ENCODE peak calls at places on chromosomes 12 and 14, in seven cellular contexts. O is progenitor cell of endocrine pancreas; J is stimulated activated CD8-positive, alpha-beta memory T cell treated with anti-CD3 and anti-CD28 coated beads, Interleukin-15, amount 100 ng/mL, for 24 hours; I is pulmonary artery endothelial cell; L is NCI-H1436; V is fibroblast of pulmonary artery; B is RWPE2. F is an unnamed sample.

GRCh38 chr12:102043928-102044327 is 17.9 kb downstream of the WASHC3 start:
- DNase-seq in O (no peak), J (no peak), I (no peak), L (no peak), V (no peak), B (no peak), F (no peak)

GRCh38 chr14:81449576-81449975 is 49.5 kb upstream of the STON2 start:
- DNase-seq in O (no peak), J (no peak), I (no peak), L (no peak), V (no peak), B (no peak), F (no peak)

GRCh38 chr12:4164591-4165558 is 108.7 kb upstream of the CCND2 start:
- DNase-seq in O (peak; percentile 63), J (no peak), I (peak; percentile 15), L (no peak), V (peak; percentile 59), B (peak; percentile 79), F (peak; percentile 59)

GRCh38 chr12:91810077-91810476 is 335.6 kb downstream of the BTG1 start:
- DNase-seq in O (no peak), J (no peak), I (no peak), L (no peak), V (no peak), B (no peak), F (no peak)

GRCh38 chr12:120798696-120799095 is 73.1 kb downstream of the ACADS start:
- DNase-seq in O (no peak), J (no peak), I (no peak), L (peak; percentile 76), V (no peak), B (no peak), F (no peak)

GRCh38 chr14:100223332-100224171 is 15.4 kb upstream of the YY1 start:
- DNase-seq in O (no peak), J (no peak), I (no peak), L (no peak), V (no peak), B (no peak), F (no peak)

GRCh38 chr14:64541971-64542838 is 1.7 kb downstream of the HSPA2 start:
- DNase-seq in O (no peak), J (no peak), I (no peak), L (no peak), V (no peak), B (no peak), F (no peak)

GRCh38 chr12:103821773-103822172 is 19.3 kb downstream of the NT5DC3 start:
- DNase-seq in O (no peak), J (no peak), I (no peak), L (no peak), V (no peak), B (no peak), F (no peak)

GRCh38 chr12:67048371-67048770 is 220.8 kb upstream of the CAND1 start:
- DNase-seq in O (no peak), J (no peak), I (no peak), L (no peak), V (no peak), B (no peak), F (no peak)

GRCh38 chr14:23483216-23483854 is 13.8 kb downstream of the NGDN start:
- DNase-seq in O (peak; percentile 12), J (no peak), I (no peak), L (peak; percentile 57), V (peak; percentile 14), B (no peak), F (no peak)

GRCh38 chr14:104877806-104878550 is 12.9 kb downstream of the CEP170B start:
- DNase-seq in O (no peak), J (no peak), I (no peak), L (no peak), V (no peak), B (no peak), F (no peak)

GRCh38 chr12:39912211-39912980 is 193.5 kb downstream of the SLC2A13 start:
- DNase-seq in O (no peak), J (no peak), I (no peak), L (no peak), V (no peak), B (no peak), F (no peak)

GRCh38 chr12:42180990-42181611 is 36.4 kb upstream of the GXYLT1 start:
- DNase-seq in O (no peak), J (no peak), I (no peak), L (no peak), V (peak; percentile 56), B (no peak), F (no peak)

GRCh38 chr12:69348162-69348938 is at the start of gene LYZ:
- DNase-seq in O (no peak), J (no peak), I (no peak), L (no peak), V (no peak), B (no peak), F (no peak)

GRCh38 chr14:98956616-98957015 is 315.4 kb downstream of the BCL11B start:
- DNase-seq in O (no peak), J (no peak), I (no peak), L (no peak), V (no peak), B (peak; percentile 15), F (no peak)

GRCh38 chr12:97275261-97276197 is 187.1 kb upstream of the RMST start:
- DNase-seq in O (no peak), J (no peak), I (no peak), L (no peak), V (no peak), B (no peak), F (no peak)

GRCh38 chr14:69300601-69301221 is 40.8 kb downstream of the GALNT16 start:
- DNase-seq in O (no peak), J (no peak), I (no peak), L (no peak), V (no peak), B (peak; percentile 20), F (no peak)

GRCh38 chr14:21860172-21860571 is 186.6 kb upstream of the OR4E1 start:
- DNase-seq in O (no peak), J (no peak), I (no peak), L (no peak), V (peak; percentile 27), B (no peak), F (no peak)

GRCh38 chr12:339557-340195 is 49.4 kb downstream of the KDM5A start:
- DNase-seq in O (no peak), J (no peak), I (no peak), L (no peak), V (no peak), B (no peak), F (no peak)

GRCh38 chr14:50311337-50311973 is 574 bp downstream of the L2HGDH start:
- DNase-seq in O (no peak), J (no peak), I (no peak), L (no peak), V (no peak), B (no peak), F (no peak)

F was measured in stimulated activated CD4-positive, alpha-beta T cell treated with anti-CD3 and anti-CD28 coated beads, Interleukin-12 subunit alpha, Interleukin-12 subunit beta, amount 100 ng/mL, for 4 hours.